ENCODE peak calls at places on chromosomes 1 and 21, in eight cellular contexts. One of them, this sample, is unnamed.

GRCh38 chr1:148318123-148318899 is 164.8 kb downstream of the PPIAL4G start:
- DNase-seq in OCI-LY7: no peak
- DNase-seq in ovary: no peak
- DNase-seq in AG10803: no peak
- DNase-seq in endodermal cell: no peak
- DNase-seq in Calu3: no peak
- DNase-seq in fibroblast of the aortic adventitia: no peak
- DNase-seq in lung: peak
- DNase-seq in this sample: no peak

GRCh38 chr21:45574081-45574501 is 31.9 kb upstream of the SLC19A1 start:
- DNase-seq in OCI-LY7: no peak
- DNase-seq in ovary: no peak
- DNase-seq in AG10803: no peak
- DNase-seq in endodermal cell: peak
- DNase-seq in Calu3: no peak
- DNase-seq in fibroblast of the aortic adventitia: no peak
- DNase-seq in lung: no peak
- DNase-seq in this sample: no peak

GRCh38 chr1:236489710-236490377 is 33.9 kb upstream of the LGALS8 start:
- DNase-seq in OCI-LY7: peak
- DNase-seq in ovary: no peak
- DNase-seq in AG10803: peak
- DNase-seq in endodermal cell: peak
- DNase-seq in Calu3: peak
- DNase-seq in fibroblast of the aortic adventitia: peak
- DNase-seq in lung: no peak
- DNase-seq in this sample: no peak

GRCh38 chr1:87730274-87731222 is 401.9 kb downstream of the LMO4 start:
- DNase-seq in OCI-LY7: no peak
- DNase-seq in ovary: no peak
- DNase-seq in AG10803: no peak
- DNase-seq in endodermal cell: no peak
- DNase-seq in Calu3: no peak
- DNase-seq in fibroblast of the aortic adventitia: no peak
- DNase-seq in lung: no peak
- DNase-seq in this sample: no peak

GRCh38 chr21:14452842-14453241 is 69.9 kb upstream of the HSPA13 start:
- DNase-seq in OCI-LY7: no peak
- DNase-seq in ovary: no peak
- DNase-seq in AG10803: no peak
- DNase-seq in endodermal cell: no peak
- DNase-seq in Calu3: no peak
- DNase-seq in fibroblast of the aortic adventitia: no peak
- DNase-seq in lung: no peak
- DNase-seq in this sample: no peak

GRCh38 chr1:147496571-147496970 is 44.7 kb upstream of the BCL9 start:
- DNase-seq in OCI-LY7: peak
- DNase-seq in ovary: peak
- DNase-seq in AG10803: peak
- DNase-seq in endodermal cell: peak
- DNase-seq in Calu3: peak
- DNase-seq in fibroblast of the aortic adventitia: peak
- DNase-seq in lung: peak
- DNase-seq in this sample: no peak

GRCh38 chr21:37370152-37371040 is 3.8 kb downstream of the DYRK1A start:
- DNase-seq in OCI-LY7: peak
- DNase-seq in ovary: no peak
- DNase-seq in AG10803: peak
- DNase-seq in endodermal cell: no peak
- DNase-seq in Calu3: no peak
- DNase-seq in fibroblast of the aortic adventitia: peak
- DNase-seq in lung: no peak
- DNase-seq in this sample: no peak

GRCh38 chr21:33441489-33442477 is 38.0 kb downstream of the TMEM50B start:
- DNase-seq in OCI-LY7: peak
- DNase-seq in ovary: no peak
- DNase-seq in AG10803: peak
- DNase-seq in endodermal cell: peak
- DNase-seq in Calu3: no peak
- DNase-seq in fibroblast of the aortic adventitia: peak
- DNase-seq in lung: peak
- DNase-seq in this sample: no peak

GRCh38 chr1:214029796-214030195 is 42.0 kb downstream of the PROX1 start:
- DNase-seq in OCI-LY7: no peak
- DNase-seq in ovary: no peak
- DNase-seq in AG10803: peak
- DNase-seq in endodermal cell: peak
- DNase-seq in Calu3: no peak
- DNase-seq in fibroblast of the aortic adventitia: no peak
- DNase-seq in lung: no peak
- DNase-seq in this sample: no peak

GRCh38 chr1:25028910-25029599 is 99.0 kb upstream of the RUNX3 start:
- DNase-seq in OCI-LY7: no peak
- DNase-seq in ovary: no peak
- DNase-seq in AG10803: no peak
- DNase-seq in endodermal cell: no peak
- DNase-seq in Calu3: no peak
- DNase-seq in fibroblast of the aortic adventitia: no peak
- DNase-seq in lung: no peak
- DNase-seq in this sample: no peak

GRCh38 chr1:171884475-171884874 is 43.2 kb downstream of the DNM3 start:
- DNase-seq in OCI-LY7: no peak
- DNase-seq in ovary: no peak
- DNase-seq in AG10803: no peak
- DNase-seq in endodermal cell: no peak
- DNase-seq in Calu3: no peak
- DNase-seq in fibroblast of the aortic adventitia: no peak
- DNase-seq in lung: no peak
- DNase-seq in this sample: no peak

GRCh38 chr1:27153549-27153886 is 1.4 kb downstream of the SLC9A1 start:
- DNase-seq in OCI-LY7: peak
- DNase-seq in ovary: no peak
- DNase-seq in AG10803: no peak
- DNase-seq in endodermal cell: peak
- DNase-seq in Calu3: no peak
- DNase-seq in fibroblast of the aortic adventitia: no peak
- DNase-seq in lung: no peak
- DNase-seq in this sample: no peak

GRCh38 chr1:213014642-213015041 is 1.0 kb downstream of the ANGEL2 start:
- DNase-seq in OCI-LY7: peak
- DNase-seq in ovary: no peak
- DNase-seq in AG10803: peak
- DNase-seq in endodermal cell: no peak
- DNase-seq in Calu3: no peak
- DNase-seq in fibroblast of the aortic adventitia: peak
- DNase-seq in lung: no peak
- DNase-seq in this sample: no peak

GRCh38 chr21:45923146-45923545 is 58.4 kb upstream of the COL6A1 start:
- DNase-seq in OCI-LY7: no peak
- DNase-seq in ovary: peak
- DNase-seq in AG10803: peak
- DNase-seq in endodermal cell: peak
- DNase-seq in Calu3: peak
- DNase-seq in fibroblast of the aortic adventitia: peak
- DNase-seq in lung: peak
- DNase-seq in this sample: peak

GRCh38 chr1:1175221-1176062 is 1.8 kb downstream of the TTLL10 start:
- DNase-seq in OCI-LY7: no peak
- DNase-seq in ovary: peak
- DNase-seq in AG10803: no peak
- DNase-seq in endodermal cell: peak
- DNase-seq in Calu3: no peak
- DNase-seq in fibroblast of the aortic adventitia: no peak
- DNase-seq in lung: no peak
- DNase-seq in this sample: no peak

GRCh38 chr1:228429007-228429406 is 12.3 kb upstream of the TRIM17 start:
- DNase-seq in OCI-LY7: no peak
- DNase-seq in ovary: no peak
- DNase-seq in AG10803: no peak
- DNase-seq in endodermal cell: no peak
- DNase-seq in Calu3: no peak
- DNase-seq in fibroblast of the aortic adventitia: no peak
- DNase-seq in lung: no peak
- DNase-seq in this sample: no peak

GRCh38 chr1:223748405-223748772 is 36.0 kb downstream of the CAPN2 start:
- DNase-seq in OCI-LY7: no peak
- DNase-seq in ovary: peak
- DNase-seq in AG10803: peak
- DNase-seq in endodermal cell: no peak
- DNase-seq in Calu3: no peak
- DNase-seq in fibroblast of the aortic adventitia: peak
- DNase-seq in lung: no peak
- DNase-seq in this sample: no peak

DNA sequence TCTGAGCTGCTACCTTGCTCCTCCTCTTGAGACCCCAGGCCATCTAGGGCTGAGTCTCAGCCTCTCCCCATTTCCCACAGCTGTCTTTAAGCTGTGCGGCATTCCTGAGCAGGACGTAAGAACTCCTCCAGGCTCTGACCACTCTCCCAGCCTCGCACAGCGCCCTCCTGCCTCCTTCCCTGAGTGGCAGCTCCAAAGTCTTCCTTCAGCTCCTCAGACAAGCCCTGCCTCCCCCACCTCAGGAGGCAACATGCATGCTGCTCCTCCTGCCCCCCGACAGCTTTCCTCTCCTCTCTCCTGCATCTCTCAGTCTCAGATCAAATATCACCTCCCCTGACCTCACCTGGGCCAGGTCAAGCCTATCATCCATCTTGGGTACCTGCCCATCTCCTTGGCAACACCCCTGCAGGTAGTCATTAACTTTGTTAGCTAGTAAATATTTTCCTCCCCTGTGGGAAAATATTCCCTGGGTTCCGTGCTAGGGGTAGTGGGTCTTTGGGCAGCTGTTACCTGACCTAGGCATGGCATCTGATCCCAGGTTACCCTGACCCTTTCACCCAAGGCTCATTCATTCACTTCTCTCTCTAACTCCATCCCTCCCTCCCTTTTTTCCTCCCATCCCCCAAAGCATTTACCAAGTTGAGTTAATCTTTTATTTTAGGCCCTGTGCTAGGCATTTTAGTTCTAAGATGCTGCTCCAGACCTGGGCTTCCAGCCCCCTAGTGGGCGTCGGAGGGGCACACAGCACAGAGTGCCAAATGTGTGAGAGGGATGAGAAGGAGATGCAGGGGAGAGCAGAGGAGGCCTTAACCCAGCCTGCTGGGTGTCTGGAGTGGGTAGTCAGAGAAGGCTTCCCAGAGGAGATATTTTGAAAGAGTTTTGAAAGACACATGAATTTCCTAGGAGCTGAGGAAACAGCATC is 419.9 kb downstream of the PTPRU start:
- DNase-seq in OCI-LY7: peak
- DNase-seq in ovary: no peak
- DNase-seq in AG10803: no peak
- DNase-seq in endodermal cell: peak
- DNase-seq in Calu3: peak
- DNase-seq in fibroblast of the aortic adventitia: no peak
- DNase-seq in lung: no peak
- DNase-seq in this sample: peak
- TF ChIP-seq CTCF in OCI-LY7: peak
- TF ChIP-seq CTCF in ovary: no peak
- TF ChIP-seq CTCF in AG10803: peak
- TF ChIP-seq CTCF in endodermal cell: peak
- TF ChIP-seq CTCF in Calu3: peak
- TF ChIP-seq CTCF in fibroblast of the aortic adventitia: peak
- TF ChIP-seq CTCF in lung: no peak
- TF ChIP-seq CTCF in this sample: peak

DNA sequence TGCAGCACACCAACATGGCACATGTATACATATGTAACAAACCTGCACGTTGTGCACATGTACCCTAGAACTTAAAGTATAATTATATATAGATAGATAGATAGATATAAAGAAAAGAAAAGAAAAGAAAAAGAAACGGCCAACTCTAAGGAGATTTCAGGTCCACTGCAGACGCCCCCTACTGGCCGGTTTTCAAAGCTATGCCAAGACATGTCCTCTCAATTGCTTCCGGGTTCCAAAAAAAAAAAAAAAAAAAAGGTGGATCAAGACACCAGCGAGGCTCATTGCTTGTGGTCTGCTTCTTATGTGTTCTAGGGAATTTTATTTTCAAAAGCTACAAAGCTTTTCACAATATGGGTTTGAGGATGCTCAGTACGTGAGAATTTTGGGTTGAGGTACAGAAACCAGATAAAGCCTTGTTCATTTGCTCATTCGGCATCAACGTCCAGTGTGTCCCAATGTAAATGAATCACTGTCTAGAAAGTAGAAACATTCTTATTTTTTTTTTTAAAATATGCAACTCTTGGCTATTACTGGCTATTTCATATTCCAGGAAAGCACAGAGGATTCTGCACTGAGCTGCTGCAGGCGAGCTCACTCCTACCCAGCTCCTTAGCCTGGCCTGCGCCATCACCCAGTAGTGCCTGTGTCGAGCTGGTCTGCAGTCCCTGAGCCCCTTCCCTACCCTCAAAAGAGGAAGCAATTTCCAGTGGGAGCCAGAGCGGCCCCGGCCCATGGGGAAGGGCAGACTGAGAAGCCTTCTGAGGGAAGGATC is 643.0 kb downstream of the KIF26B start:
- DNase-seq in OCI-LY7: peak
- DNase-seq in ovary: no peak
- DNase-seq in AG10803: no peak
- DNase-seq in endodermal cell: peak
- DNase-seq in Calu3: peak
- DNase-seq in fibroblast of the aortic adventitia: peak
- DNase-seq in lung: no peak
- DNase-seq in this sample: no peak
- TF ChIP-seq CTCF in OCI-LY7: peak
- TF ChIP-seq CTCF in ovary: no peak
- TF ChIP-seq CTCF in AG10803: peak
- TF ChIP-seq CTCF in endodermal cell: peak
- TF ChIP-seq CTCF in Calu3: peak
- TF ChIP-seq CTCF in fibroblast of the aortic adventitia: peak
- TF ChIP-seq CTCF in lung: no peak
- TF ChIP-seq CTCF in this sample: peak

GRCh38 chr1:5119496-5120234 is 465.3 kb downstream of the AJAP1 start:
- DNase-seq in OCI-LY7: no peak
- DNase-seq in ovary: no peak
- DNase-seq in AG10803: no peak
- DNase-seq in endodermal cell: peak
- DNase-seq in Calu3: no peak
- DNase-seq in fibroblast of the aortic adventitia: no peak
- DNase-seq in lung: no peak
- DNase-seq in this sample: peak
- TF ChIP-seq CTCF in OCI-LY7: no peak
- TF ChIP-seq CTCF in ovary: no peak
- TF ChIP-seq CTCF in AG10803: no peak
- TF ChIP-seq CTCF in endodermal cell: peak
- TF ChIP-seq CTCF in Calu3: no peak
- TF ChIP-seq CTCF in fibroblast of the aortic adventitia: no peak
- TF ChIP-seq CTCF in lung: no peak
- TF ChIP-seq CTCF in this sample: peak

DNA sequence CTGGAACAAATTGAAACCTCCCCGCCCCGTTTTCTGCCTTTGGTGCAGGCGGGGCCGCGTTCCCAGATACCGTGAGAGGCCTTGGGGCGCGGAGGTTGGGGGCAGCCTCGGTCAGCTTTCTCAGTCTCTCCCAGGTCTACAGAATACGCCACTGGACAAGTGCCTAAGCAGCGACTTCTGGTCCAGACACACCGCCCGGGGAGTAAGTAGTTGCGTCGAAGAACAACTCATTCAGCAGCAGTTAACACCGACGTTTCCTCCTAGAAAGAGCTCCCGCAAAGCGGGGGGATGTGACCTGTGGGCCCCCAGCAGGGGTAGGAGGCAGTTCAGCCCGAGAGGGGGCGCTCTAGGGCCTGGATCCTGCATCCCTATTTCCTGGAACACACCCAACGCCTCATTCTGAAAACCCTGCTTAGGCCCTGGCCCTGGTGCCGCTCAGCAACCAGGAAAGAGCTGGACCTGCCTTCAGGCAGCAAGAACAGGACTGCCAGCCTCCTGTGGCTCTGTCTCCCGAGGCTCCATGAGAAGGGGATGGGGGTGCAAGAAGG is 6.5 kb upstream of the BARHL2 start:
- DNase-seq in OCI-LY7: no peak
- DNase-seq in ovary: no peak
- DNase-seq in AG10803: no peak
- DNase-seq in endodermal cell: peak
- DNase-seq in Calu3: peak
- DNase-seq in fibroblast of the aortic adventitia: no peak
- DNase-seq in lung: no peak
- DNase-seq in this sample: no peak
- TF ChIP-seq CTCF in OCI-LY7: peak
- TF ChIP-seq CTCF in ovary: no peak
- TF ChIP-seq CTCF in AG10803: peak
- TF ChIP-seq CTCF in endodermal cell: peak
- TF ChIP-seq CTCF in Calu3: peak
- TF ChIP-seq CTCF in fibroblast of the aortic adventitia: no peak
- TF ChIP-seq CTCF in lung: no peak
- TF ChIP-seq CTCF in this sample: peak

This sample was measured in progenitor cell of endocrine pancreas.